ENCODE peak calls at places on chromosomes 2 and 18, in nine cellular contexts. V is small intestine; O is lung; C is right lobe of liver; A is AG04450; U is effector memory CD4-positive, alpha-beta T cell; K is adipocyte; S is stomach; X is keratinocyte. Y is an unnamed sample.

GRCh38 chr18:3611313-3612038 is 161.5 kb downstream of the TGIF1 start:
- DNase-seq in U (no peak), A (no peak), K (peak; percentile 77), V (no peak), O (no peak), X (no peak), S (no peak), C (no peak), Y (no peak)

GRCh38 chr2:236621786-236622185 is 52.2 kb downstream of the ACKR3 start:
- DNase-seq in V (no peak), X (no peak), C (no peak), K (no peak), S (no peak), A (no peak), O (no peak), U (no peak), Y (no peak)

GRCh38 chr18:9285604-9286003 is 49.0 kb upstream of the TWSG1 start:
- DNase-seq in C (no peak), A (no peak), V (no peak), K (no peak), X (no peak), O (no peak), S (no peak), U (no peak), Y (no peak)

GRCh38 chr18:42183746-42184145 is 228.7 kb downstream of the PIK3C3 start:
- DNase-seq in O (no peak), V (no peak), U (no peak), K (peak; percentile 73), S (no peak), A (peak; percentile 16), X (no peak), C (no peak), Y (no peak)

GRCh38 chr2:18949871-18950597 is 360.7 kb upstream of the NT5C1B start:
- DNase-seq in S (no peak), A (peak; percentile 67), K (peak; percentile 54), X (no peak), O (no peak), V (peak; percentile 3), C (no peak), U (no peak), Y (no peak)

GRCh38 chr2:48332286-48332685 is 197.7 kb upstream of the STON1 start:
- DNase-seq in U (no peak), X (no peak), S (no peak), C (no peak), K (no peak), O (no peak), V (peak; percentile 81), A (no peak), Y (no peak)

GRCh38 chr2:15757820-15758586 is 166.3 kb downstream of the DDX1 start:
- DNase-seq in U (no peak), K (no peak), C (no peak), S (no peak), X (no peak), O (no peak), A (no peak), V (no peak), Y (no peak)

GRCh38 chr2:56801770-56802169 is 618.0 kb downstream of the CCDC85A start:
- DNase-seq in V (no peak), K (peak; percentile 74), S (no peak), A (no peak), U (no peak), X (no peak), C (no peak), O (no peak), Y (no peak)

GRCh38 chr2:17442334-17442733 is 75.9 kb downstream of the RAD51AP2 start:
- DNase-seq in X (peak; percentile 26), S (no peak), C (no peak), K (peak; percentile 23), V (no peak), A (no peak), U (no peak), O (no peak), Y (no peak)

GRCh38 chr2:64854773-64855237 is 134.4 kb upstream of the SLC1A4 start:
- DNase-seq in C (no peak), X (no peak), S (no peak), U (no peak), A (no peak), O (no peak), K (no peak), V (no peak), Y (peak; percentile 71)

GRCh38 chr2:121075006-121075545 is 209.9 kb downstream of the TFCP2L1 start:
- DNase-seq in C (no peak), O (no peak), S (peak; percentile 54), K (peak; percentile 63), U (no peak), A (peak; percentile 82), X (peak; percentile 73), V (peak; percentile 28), Y (peak; percentile 52)

GRCh38 chr2:20512061-20512605 is 65.3 kb downstream of the RHOB start:
- DNase-seq in U (no peak), C (no peak), V (no peak), O (no peak), S (no peak), X (no peak), K (no peak), A (no peak), Y (no peak)

DNA sequence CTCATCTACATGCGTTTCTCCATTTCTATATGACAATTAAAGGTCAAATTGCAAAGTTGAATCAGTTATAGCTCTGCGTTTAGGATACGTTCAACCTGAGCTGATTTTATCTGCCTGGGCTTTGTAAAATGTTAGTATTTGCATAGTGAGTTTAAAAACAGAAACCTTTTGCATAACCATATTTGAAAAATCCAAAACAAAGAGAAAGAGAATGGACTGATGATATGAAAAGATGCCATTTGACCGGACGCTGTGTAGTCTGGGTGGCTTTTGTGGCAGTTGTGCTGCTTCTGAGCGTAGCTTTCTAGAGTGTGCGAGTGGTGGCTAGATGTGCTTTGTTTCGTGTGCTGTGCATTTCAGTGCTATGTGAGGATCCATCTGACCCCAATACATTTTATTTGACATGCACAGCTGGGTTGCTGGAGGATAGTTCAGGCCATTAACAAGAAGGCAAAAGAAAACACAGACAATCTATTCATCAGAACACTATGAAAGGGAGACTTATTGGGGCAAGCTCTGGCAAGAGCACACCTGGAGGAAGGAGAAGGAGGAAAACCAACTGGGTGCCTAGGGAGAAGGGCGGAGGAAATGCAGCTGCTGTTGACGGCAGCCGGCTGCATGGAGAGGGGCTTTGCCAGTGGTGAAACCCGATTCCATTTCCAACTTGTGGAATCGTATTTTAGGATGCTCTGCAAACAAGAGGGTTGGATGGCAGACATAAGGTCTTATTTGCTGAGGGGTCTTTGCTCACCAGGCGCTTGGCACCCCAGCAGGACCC is 126.8 kb downstream of the ACOXL start:
- DNase-seq in V (peak; percentile 8), O (no peak), C (no peak), U (no peak), K (no peak), A (no peak), S (no peak), X (no peak), Y (no peak)
- H3K27me3 ChIP-seq in V (peaks cover 4% of the 10 kb centered on the region), O (no peaks in the 10 kb centered on the region), C (no peaks in the 10 kb centered on the region), U (no peaks in the 10 kb centered on the region), K (peaks cover 47% of the 10 kb centered on the region), A (peaks cover 22% of the 10 kb centered on the region), S (peaks cover 41% of the 10 kb centered on the region), X (peaks cover 23% of the 10 kb centered on the region), Y (no peaks in the 10 kb centered on the region)

DNA sequence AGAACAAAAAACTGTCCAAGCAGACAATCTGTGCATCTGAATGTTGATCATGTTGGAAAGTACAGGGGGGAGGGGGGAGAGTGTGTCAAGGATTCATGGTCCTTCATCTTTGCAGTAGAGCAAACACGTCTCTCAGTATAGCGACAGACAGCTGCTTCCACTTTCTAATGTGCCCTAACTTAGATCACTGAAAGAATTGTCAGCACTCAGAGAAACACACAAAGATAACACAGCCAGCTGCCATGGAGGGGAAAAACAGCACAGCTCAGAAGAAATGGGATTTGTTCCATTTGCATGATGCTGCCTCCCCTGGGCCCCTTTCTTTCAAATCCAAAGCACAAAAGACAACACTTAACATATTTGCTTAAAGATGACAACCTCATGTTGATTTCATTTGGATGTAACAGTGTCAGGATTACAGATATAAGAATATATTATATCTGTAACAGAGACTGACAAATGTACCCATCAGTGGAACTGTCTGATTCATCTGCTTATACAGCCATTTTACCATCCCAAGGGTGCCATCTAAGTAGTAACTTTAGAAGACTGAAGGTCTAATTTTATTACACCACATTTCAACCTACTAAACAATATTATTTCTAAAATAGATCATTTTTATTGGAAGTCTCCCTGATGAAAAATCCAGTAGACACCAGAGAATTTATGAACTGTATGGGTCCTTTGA is 17.7 kb downstream of the FIGN start:
- DNase-seq in O (no peak), X (no peak), U (no peak), A (no peak), K (no peak), C (no peak), S (no peak), V (no peak), Y (no peak)
- H3K4me3 ChIP-seq in O (no peak overlapping the region), X (no peak overlapping the region), U (no peak overlapping the region), A (no peak overlapping the region), K (peak overlapping the region; percentile 62), C (no peak overlapping the region), S (no peak overlapping the region), V (no peak overlapping the region), Y (no peak overlapping the region)

GRCh38 chr2:28633739-28634138 is 117.9 kb upstream of the PPP1CB start:
- DNase-seq in U (no peak), A (no peak), V (no peak), O (no peak), X (no peak), C (no peak), S (no peak), K (peak; percentile 64), Y (no peak)
- H3K27me3 ChIP-seq in U (no peaks in the 10 kb centered on the region), A (no peaks in the 10 kb centered on the region), V (no peaks in the 10 kb centered on the region), O (no peaks in the 10 kb centered on the region), X (no peaks in the 10 kb centered on the region), C (no peaks in the 10 kb centered on the region), S (no peaks in the 10 kb centered on the region), K (peaks cover 4% of the 10 kb centered on the region), Y (no peaks in the 10 kb centered on the region)

DNA sequence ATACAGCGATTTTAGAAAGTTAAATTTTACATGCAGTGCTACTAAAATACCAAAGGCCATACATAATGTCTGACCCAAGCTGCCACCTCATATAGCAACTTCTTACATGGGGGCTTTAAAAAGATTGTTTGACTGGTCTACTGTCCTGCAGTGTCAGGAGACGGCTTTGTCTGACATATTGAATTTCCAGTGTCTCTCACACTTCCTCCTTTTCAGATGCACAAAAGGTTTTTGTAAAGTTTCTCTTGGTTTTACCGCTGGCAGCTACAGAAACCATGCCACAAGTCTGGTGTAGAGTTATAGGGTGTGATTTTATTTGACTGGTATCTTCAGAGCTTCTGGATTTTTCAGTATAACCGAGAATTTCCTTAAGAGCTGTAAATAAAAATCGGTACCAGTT is 1.1 kb upstream of the ASAP2 start:
- DNase-seq in S (no peak), X (no peak), U (no peak), A (no peak), V (no peak), K (no peak), C (no peak), O (no peak), Y (no peak)
- H3K4me3 ChIP-seq in S (peak overlapping the region; percentile 58), X (peak overlapping the region; percentile 61), U (no peak overlapping the region), A (peak overlapping the region; percentile 62), V (no peak overlapping the region), K (peak overlapping the region; percentile 78), C (no peak overlapping the region), O (no peak overlapping the region), Y (no peak overlapping the region)